ENCODE peak calls at places on chromosomes 11 and 22, in six cellular contexts. V, M, W, A, Q and I are unnamed samples. For H3K4me1, the result is how much of the 10 kb centered on the place peaks cover.

GRCh38 chr11:35247863-35248262 is 108.9 kb downstream of the CD44 start:
- DNase-seq in M (no peak), W (no peak), Q (no peak), V (no peak), A (no peak), I (no peak)

GRCh38 chr11:6427516-6427915 is 8.6 kb upstream of the APBB1 start:
- DNase-seq in W (no peak), M (no peak), A (no peak), V (no peak), Q (no peak), I (no peak)

GRCh38 chr11:62856333-62856910 is 17.0 kb upstream of the WDR74 start:
- DNase-seq in A (no peak), W (no peak), V (no peak), Q (no peak), M (no peak), I (no peak)

GRCh38 chr11:7332962-7333361 is 81.3 kb downstream of the SYT9 start:
- DNase-seq in W (no peak), M (no peak), Q (no peak), A (no peak), V (no peak), I (no peak)

GRCh38 chr22:39179401-39179827 is 26.9 kb upstream of the CBX7 start:
- DNase-seq in M (no peak), V (no peak), Q (peak), W (no peak), A (no peak), I (no peak)

GRCh38 chr22:29108137-29108536 is 35.3 kb downstream of the KREMEN1 start:
- DNase-seq in V (no peak), Q (no peak), W (peak), M (peak), A (no peak), I (no peak)

GRCh38 chr11:104484784-104485554 is 321.0 kb upstream of the PDGFD start:
- DNase-seq in V (no peak), Q (no peak), A (peak), W (no peak), M (no peak), I (no peak)

GRCh38 chr22:40009953-40010751 is 15.4 kb downstream of the FAM83F start:
- DNase-seq in A (no peak), W (no peak), M (no peak), V (no peak), Q (no peak), I (peak)

GRCh38 chr11:122248130-122248529 is 132.1 kb upstream of the BLID start:
- DNase-seq in Q (no peak), W (no peak), V (no peak), A (peak), M (no peak), I (no peak)

GRCh38 chr11:125390949-125391348 is 105.1 kb downstream of the FEZ1 start:
- DNase-seq in W (no peak), A (no peak), Q (no peak), V (no peak), M (peak), I (no peak)

GRCh38 chr22:30754971-30755759 is 60.5 kb downstream of the OSBP2 start:
- DNase-seq in Q (peak), W (peak), M (peak), A (peak), V (peak), I (peak)

GRCh38 chr11:15969701-15970329 is 386.5 kb downstream of the SOX6 start:
- DNase-seq in A (no peak), Q (no peak), V (no peak), M (peak), W (no peak), I (no peak)

GRCh38 chr22:17627961-17628303 is 617 bp downstream of the ATP6V1E1 start:
- DNase-seq in V (peak), M (no peak), A (no peak), Q (no peak), W (no peak), I (no peak)

GRCh38 chr11:63553759-63554158 is 9.4 kb downstream of the PLAAT2 start:
- DNase-seq in M (peak), Q (no peak), W (no peak), A (no peak), V (peak), I (no peak)

GRCh38 chr11:129061466-129062194 is 119.0 kb upstream of the TP53AIP1 start:
- DNase-seq in W (peak), M (peak), V (no peak), Q (no peak), A (no peak), I (no peak)

GRCh38 chr11:48109046-48109666 is 107.5 kb upstream of the OR4B1 start:
- DNase-seq in V (no peak), W (peak), Q (peak), M (peak), A (no peak), I (no peak)

GRCh38 chr11:45843158-45843924 is 3.9 kb upstream of the CRY2 start:
- DNase-seq in V (peak), Q (peak), A (peak), M (peak), W (peak), I (peak)

GRCh38 chr11:120354068-120354467 is 17.9 kb downstream of the ARHGEF12 start:
- DNase-seq in Q (no peak), A (no peak), W (no peak), V (no peak), M (peak), I (no peak)

GRCh38 chr11:34464591-34465036 is 25.9 kb downstream of the CAT start:
- DNase-seq in A (no peak), M (peak), W (no peak), V (no peak), Q (no peak), I (no peak)

GRCh38 chr22:20027966-20028854 is 7.3 kb downstream of the TANGO2 start:
- DNase-seq in M (no peak), V (no peak), Q (no peak), W (peak), A (no peak), I (peak)

GRCh38 chr11:131668867-131669780 is 298.7 kb downstream of the NTM start:
- DNase-seq in Q (no peak), V (no peak), M (no peak), A (peak), W (peak), I (no peak)

GRCh38 chr11:339963-340362 is 19.3 kb upstream of the IFITM3 start:
- DNase-seq in W (no peak), V (no peak), A (no peak), M (no peak), Q (no peak), I (no peak)

GRCh38 chr11:3208272-3208671 is 10.3 kb downstream of the MRGPRG start:
- DNase-seq in A (no peak), V (no peak), Q (no peak), M (no peak), W (no peak), I (no peak)

GRCh38 chr11:63889344-63889743 is 27.6 kb downstream of the RCOR2 start:
- DNase-seq in V (no peak), Q (no peak), W (no peak), M (no peak), A (peak), I (no peak)

GRCh38 chr11:47915407-47916137 is 64.8 kb upstream of the PTPRJ start:
- DNase-seq in W (no peak), Q (no peak), M (no peak), A (peak), V (no peak), I (no peak)

GRCh38 chr22:20439928-20440575 is 2.4 kb upstream of the SCARF2 start:
- DNase-seq in Q (no peak), A (no peak), M (no peak), W (no peak), V (no peak), I (no peak)

GRCh38 chr22:36349726-36350125 is 38.0 kb downstream of the MYH9 start:
- DNase-seq in W (no peak), V (no peak), M (peak), A (no peak), Q (no peak), I (no peak)

GRCh38 chr22:36348760-36349159 is 39.0 kb downstream of the MYH9 start:
- DNase-seq in W (no peak), V (no peak), Q (no peak), M (no peak), A (no peak), I (no peak)

GRCh38 chr22:36344106-36344827 is 43.5 kb downstream of the MYH9 start:
- DNase-seq in M (no peak), W (no peak), A (no peak), Q (no peak), V (no peak), I (no peak)

GRCh38 chr22:36343720-36344105 is 44.1 kb downstream of the MYH9 start:
- DNase-seq in W (no peak), V (no peak), A (peak), M (no peak), Q (no peak), I (no peak)

GRCh38 chr22:36347094-36347493 is 40.7 kb downstream of the MYH9 start:
- DNase-seq in M (no peak), W (no peak), V (no peak), A (peak), Q (peak), I (no peak)
- H3K4me1 ChIP-seq in M (half or more), W (half or more), V (under half), A (half or more), Q (under half), I (half or more)

GRCh38 chr11:79087957-79088318 is 352.9 kb downstream of the TENM4 start:
- DNase-seq in W (no peak), M (no peak), V (no peak), A (no peak), Q (no peak), I (no peak)

GRCh38 chr11:79088967-79089366 is 351.9 kb downstream of the TENM4 start:
- DNase-seq in A (no peak), M (no peak), W (no peak), Q (no peak), V (no peak), I (no peak)

GRCh38 chr11:79087238-79087956 is 353.4 kb downstream of the TENM4 start:
- DNase-seq in Q (no peak), V (no peak), A (peak), M (peak), W (peak), I (no peak)

GRCh38 chr11:79092791-79093313 is 348.0 kb downstream of the TENM4 start:
- DNase-seq in V (peak), M (peak), W (peak), A (peak), Q (no peak), I (no peak)

GRCh38 chr11:79090191-79090590 is 350.6 kb downstream of the TENM4 start:
- DNase-seq in A (no peak), V (no peak), M (no peak), W (no peak), Q (no peak), I (no peak)
- H3K4me1 ChIP-seq in A (under half), V (under half), M (under half), W (half or more), Q (under half), I (under half)

DNA sequence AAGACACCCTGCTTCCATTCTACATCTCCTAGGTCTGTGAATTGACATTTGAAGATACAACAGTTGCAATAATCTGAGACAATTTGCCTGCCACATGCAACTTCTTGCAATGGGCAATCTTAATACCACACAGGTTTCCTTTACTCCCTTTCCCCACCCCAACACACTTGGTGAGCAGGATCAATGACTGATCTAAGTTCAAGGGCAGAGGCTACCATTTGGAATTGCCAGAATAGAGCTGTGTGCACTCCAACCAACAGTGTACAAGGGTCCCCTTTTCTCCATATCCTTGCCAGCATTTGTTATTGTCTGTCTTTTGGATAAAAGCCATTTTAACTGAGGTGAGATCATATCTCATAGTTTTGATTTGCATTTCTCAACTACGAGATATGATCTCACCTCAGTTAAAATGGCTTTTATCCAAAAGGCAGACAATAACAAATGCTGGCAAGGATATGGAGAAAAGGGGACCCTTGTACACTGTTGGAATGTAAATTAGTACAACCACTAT is 2.9 kb upstream of the NNMT start:
- DNase-seq in Q (no peak), M (no peak), W (no peak), V (no peak), A (no peak), I (no peak)
- H3K4me1 ChIP-seq in Q (under half), M (half or more), W (half or more), V (under half), A (under half), I (under half)

GRCh38 chr22:45999379-45999971 is 22.5 kb upstream of the WNT7B start:
- DNase-seq in A (no peak), M (no peak), V (no peak), W (no peak), Q (no peak), I (no peak)
- H3K4me1 ChIP-seq in A (under half), M (half or more), V (under half), W (under half), Q (under half), I (under half)

GRCh38 chr11:102598272-102598671 is 26.9 kb downstream of the MMP20 start:
- DNase-seq in V (no peak), A (no peak), M (no peak), Q (no peak), W (no peak), I (no peak)

GRCh38 chr11:102596578-102596977 is 28.6 kb downstream of the MMP20 start:
- DNase-seq in A (no peak), M (no peak), W (no peak), V (no peak), Q (no peak), I (no peak)

GRCh38 chr11:102603091-102603490 is 22.0 kb downstream of the MMP20 start:
- DNase-seq in W (no peak), Q (no peak), A (peak), V (peak), M (peak), I (no peak)

GRCh38 chr11:102600666-102601065 is 24.5 kb downstream of the MMP20 start:
- DNase-seq in A (no peak), Q (no peak), M (no peak), W (peak), V (no peak), I (no peak)

DNA sequence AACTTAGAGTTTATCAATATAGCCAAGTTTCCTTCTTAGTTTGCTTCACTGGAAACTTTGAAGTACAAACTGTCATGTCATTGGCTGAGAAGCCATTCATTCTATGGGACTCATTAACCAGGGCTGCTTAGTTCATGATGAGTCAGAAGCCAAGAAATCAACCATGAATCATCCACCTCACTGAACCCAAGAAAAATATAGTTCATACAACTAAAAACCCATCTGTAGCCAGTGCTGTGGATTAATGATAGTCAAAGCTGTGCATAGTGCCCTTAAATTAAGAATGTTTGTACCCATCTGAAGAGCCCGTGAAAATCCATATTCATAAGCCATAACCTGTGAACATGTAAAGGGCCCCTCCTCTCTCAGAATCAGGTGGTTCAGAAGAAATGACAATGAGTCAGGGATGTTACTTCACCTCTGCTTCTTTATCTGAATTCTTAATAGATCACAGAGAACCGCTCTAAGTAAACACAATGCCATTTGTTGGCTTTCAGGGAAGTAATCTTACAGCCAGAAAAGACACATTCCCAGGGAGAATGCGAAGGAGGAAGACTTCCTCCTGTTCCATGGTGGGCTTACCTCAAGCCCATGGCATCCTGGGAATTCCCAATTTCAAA is 25.4 kb downstream of the MMP20 start:
- DNase-seq in M (peak), W (peak), Q (no peak), V (no peak), A (no peak), I (no peak)
- H3K4me1 ChIP-seq in M (under half), W (under half), Q (under half), V (under half), A (under half), I (under half)

DNA sequence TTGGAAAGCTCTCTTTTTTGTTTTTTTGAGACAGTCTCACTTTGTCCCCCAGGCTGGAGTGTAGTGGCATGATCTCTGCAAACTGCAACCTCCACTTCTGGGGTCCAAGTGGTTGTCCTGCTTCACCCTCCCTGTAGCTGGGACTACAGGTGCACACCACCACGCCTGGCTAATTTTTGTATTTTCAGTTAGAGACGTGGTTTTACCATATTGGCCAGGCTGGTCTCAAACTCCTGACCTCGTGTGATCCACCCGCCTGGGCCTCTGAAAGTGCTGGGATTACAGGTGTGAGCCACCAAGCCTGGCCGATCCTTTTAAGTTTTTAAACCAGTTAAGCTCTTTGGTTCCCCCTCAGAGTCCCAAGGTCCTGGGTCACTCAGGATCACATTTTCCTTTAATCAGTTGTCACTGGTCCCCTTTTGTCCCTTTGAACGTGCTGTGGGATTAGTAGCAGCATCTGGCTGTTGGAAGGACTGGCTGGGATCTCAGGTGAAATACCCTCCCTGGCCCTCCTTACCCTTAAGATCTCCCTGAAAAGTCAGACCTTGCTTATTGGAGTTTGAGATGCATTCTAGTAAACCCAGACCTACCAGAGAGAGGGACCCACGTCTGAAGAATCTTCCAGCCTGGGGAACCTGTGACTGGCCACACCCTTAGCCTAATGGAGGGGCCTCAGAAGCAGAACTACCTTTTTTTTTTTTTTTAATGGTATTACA is 8.1 kb downstream of the MALAT1 start:
- DNase-seq in A (peak), Q (no peak), W (no peak), V (peak), M (peak), I (peak)
- H3K4me1 ChIP-seq in A (under half), Q (under half), W (under half), V (under half), M (under half), I (under half)

GRCh38 chr11:10050561-10050960 is 243.5 kb downstream of the SBF2 start:
- DNase-seq in W (peak), A (no peak), Q (no peak), V (no peak), M (peak), I (no peak)
- H3K4me1 ChIP-seq in W (under half), A (under half), Q (under half), V (under half), M (under half), I (under half)